ENCODE peak calls at places on chromosomes 7 and 10, in ten cellular contexts. One of them, this sample, is unnamed.

GRCh38 chr10:31353574-31353973 is 34.6 kb downstream of the ZEB1 start:
- DNase-seq in left ventricle myocardium inferior: no peak
- DNase-seq in bronchial epithelial cell: peak
- DNase-seq in cardiac fibroblast: peak
- DNase-seq in AG04450: no peak
- DNase-seq in AG04449: no peak
- DNase-seq in nephron progenitor cell: no peak
- DNase-seq in progenitor cell of endocrine pancreas: no peak
- DNase-seq in heart left ventricle: no peak
- DNase-seq in SK-N-SH: no peak
- DNase-seq in this sample: no peak

GRCh38 chr10:121952226-121952625 is 22.8 kb downstream of the NSMCE4A start:
- DNase-seq in left ventricle myocardium inferior: no peak
- DNase-seq in bronchial epithelial cell: no peak
- DNase-seq in cardiac fibroblast: no peak
- DNase-seq in AG04450: no peak
- DNase-seq in AG04449: no peak
- DNase-seq in nephron progenitor cell: no peak
- DNase-seq in progenitor cell of endocrine pancreas: no peak
- DNase-seq in heart left ventricle: no peak
- DNase-seq in SK-N-SH: no peak
- DNase-seq in this sample: no peak

GRCh38 chr10:92696606-92697383 is 7.0 kb downstream of the HHEX start:
- DNase-seq in left ventricle myocardium inferior: no peak
- DNase-seq in bronchial epithelial cell: no peak
- DNase-seq in cardiac fibroblast: no peak
- DNase-seq in AG04450: no peak
- DNase-seq in AG04449: no peak
- DNase-seq in nephron progenitor cell: no peak
- DNase-seq in progenitor cell of endocrine pancreas: no peak
- DNase-seq in heart left ventricle: no peak
- DNase-seq in SK-N-SH: peak
- DNase-seq in this sample: peak

GRCh38 chr10:124672181-124672638 is 72.0 kb downstream of the FAM53B start:
- DNase-seq in left ventricle myocardium inferior: no peak
- DNase-seq in bronchial epithelial cell: no peak
- DNase-seq in cardiac fibroblast: no peak
- DNase-seq in AG04450: no peak
- DNase-seq in AG04449: no peak
- DNase-seq in nephron progenitor cell: no peak
- DNase-seq in progenitor cell of endocrine pancreas: no peak
- DNase-seq in heart left ventricle: no peak
- DNase-seq in SK-N-SH: no peak
- DNase-seq in this sample: no peak

GRCh38 chr10:5528989-5529701 is 4.4 kb downstream of the CALML3 start:
- DNase-seq in left ventricle myocardium inferior: no peak
- DNase-seq in bronchial epithelial cell: no peak
- DNase-seq in cardiac fibroblast: no peak
- DNase-seq in AG04450: no peak
- DNase-seq in AG04449: no peak
- DNase-seq in nephron progenitor cell: no peak
- DNase-seq in progenitor cell of endocrine pancreas: no peak
- DNase-seq in heart left ventricle: no peak
- DNase-seq in SK-N-SH: no peak
- DNase-seq in this sample: no peak

GRCh38 chr7:115838829-115839228 is 191.7 kb downstream of the TFEC start:
- DNase-seq in left ventricle myocardium inferior: no peak
- DNase-seq in bronchial epithelial cell: peak
- DNase-seq in cardiac fibroblast: no peak
- DNase-seq in AG04450: no peak
- DNase-seq in AG04449: no peak
- DNase-seq in nephron progenitor cell: no peak
- DNase-seq in progenitor cell of endocrine pancreas: no peak
- DNase-seq in heart left ventricle: no peak
- DNase-seq in SK-N-SH: no peak
- DNase-seq in this sample: no peak

GRCh38 chr10:33566001-33566400 is 231.5 kb upstream of the NRP1 start:
- DNase-seq in left ventricle myocardium inferior: no peak
- DNase-seq in bronchial epithelial cell: no peak
- DNase-seq in cardiac fibroblast: no peak
- DNase-seq in AG04450: no peak
- DNase-seq in AG04449: no peak
- DNase-seq in nephron progenitor cell: no peak
- DNase-seq in progenitor cell of endocrine pancreas: no peak
- DNase-seq in heart left ventricle: no peak
- DNase-seq in SK-N-SH: peak
- DNase-seq in this sample: no peak

GRCh38 chr10:80945267-80945880 is 407.7 kb downstream of the SH2D4B start:
- DNase-seq in left ventricle myocardium inferior: no peak
- DNase-seq in bronchial epithelial cell: peak
- DNase-seq in cardiac fibroblast: no peak
- DNase-seq in AG04450: no peak
- DNase-seq in AG04449: no peak
- DNase-seq in nephron progenitor cell: no peak
- DNase-seq in progenitor cell of endocrine pancreas: no peak
- DNase-seq in heart left ventricle: no peak
- DNase-seq in SK-N-SH: peak
- DNase-seq in this sample: peak

GRCh38 chr7:22943997-22944396 is 69.9 kb downstream of the HYCC1 start:
- DNase-seq in left ventricle myocardium inferior: no peak
- DNase-seq in bronchial epithelial cell: peak
- DNase-seq in cardiac fibroblast: peak
- DNase-seq in AG04450: peak
- DNase-seq in AG04449: no peak
- DNase-seq in nephron progenitor cell: no peak
- DNase-seq in progenitor cell of endocrine pancreas: no peak
- DNase-seq in heart left ventricle: no peak
- DNase-seq in SK-N-SH: no peak
- DNase-seq in this sample: no peak

GRCh38 chr7:33722383-33723096 is 182.8 kb upstream of the BMPER start:
- DNase-seq in left ventricle myocardium inferior: no peak
- DNase-seq in bronchial epithelial cell: peak
- DNase-seq in cardiac fibroblast: peak
- DNase-seq in AG04450: no peak
- DNase-seq in AG04449: no peak
- DNase-seq in nephron progenitor cell: peak
- DNase-seq in progenitor cell of endocrine pancreas: peak
- DNase-seq in heart left ventricle: no peak
- DNase-seq in SK-N-SH: peak
- DNase-seq in this sample: no peak

GRCh38 chr7:8277394-8277982 is 15.5 kb upstream of the ICA1 start:
- DNase-seq in left ventricle myocardium inferior: no peak
- DNase-seq in bronchial epithelial cell: peak
- DNase-seq in cardiac fibroblast: no peak
- DNase-seq in AG04450: no peak
- DNase-seq in AG04449: no peak
- DNase-seq in nephron progenitor cell: no peak
- DNase-seq in progenitor cell of endocrine pancreas: no peak
- DNase-seq in heart left ventricle: no peak
- DNase-seq in SK-N-SH: no peak
- DNase-seq in this sample: no peak

GRCh38 chr7:27587429-27587828 is 75.3 kb downstream of the HIBADH start:
- DNase-seq in left ventricle myocardium inferior: no peak
- DNase-seq in bronchial epithelial cell: no peak
- DNase-seq in cardiac fibroblast: no peak
- DNase-seq in AG04450: no peak
- DNase-seq in AG04449: no peak
- DNase-seq in nephron progenitor cell: no peak
- DNase-seq in progenitor cell of endocrine pancreas: no peak
- DNase-seq in heart left ventricle: no peak
- DNase-seq in SK-N-SH: no peak
- DNase-seq in this sample: no peak

GRCh38 chr7:45987521-45988290 is 66.6 kb upstream of the IGFBP3 start:
- DNase-seq in left ventricle myocardium inferior: no peak
- DNase-seq in bronchial epithelial cell: no peak
- DNase-seq in cardiac fibroblast: no peak
- DNase-seq in AG04450: no peak
- DNase-seq in AG04449: no peak
- DNase-seq in nephron progenitor cell: no peak
- DNase-seq in progenitor cell of endocrine pancreas: no peak
- DNase-seq in heart left ventricle: no peak
- DNase-seq in SK-N-SH: no peak
- DNase-seq in this sample: no peak

GRCh38 chr10:114638874-114639625 is 19.0 kb downstream of the ABLIM1 start:
- DNase-seq in left ventricle myocardium inferior: no peak
- DNase-seq in bronchial epithelial cell: no peak
- DNase-seq in cardiac fibroblast: peak
- DNase-seq in AG04450: peak
- DNase-seq in AG04449: peak
- DNase-seq in nephron progenitor cell: no peak
- DNase-seq in progenitor cell of endocrine pancreas: no peak
- DNase-seq in heart left ventricle: no peak
- DNase-seq in SK-N-SH: no peak
- DNase-seq in this sample: no peak

GRCh38 chr10:25689346-25690095 is 244.5 kb upstream of the MYO3A start:
- DNase-seq in left ventricle myocardium inferior: no peak
- DNase-seq in bronchial epithelial cell: no peak
- DNase-seq in cardiac fibroblast: no peak
- DNase-seq in AG04450: no peak
- DNase-seq in AG04449: no peak
- DNase-seq in nephron progenitor cell: no peak
- DNase-seq in progenitor cell of endocrine pancreas: no peak
- DNase-seq in heart left ventricle: no peak
- DNase-seq in SK-N-SH: no peak
- DNase-seq in this sample: no peak

GRCh38 chr7:90749774-90750173 is 153.7 kb downstream of the CDK14 start:
- DNase-seq in left ventricle myocardium inferior: no peak
- DNase-seq in bronchial epithelial cell: peak
- DNase-seq in cardiac fibroblast: peak
- DNase-seq in AG04450: no peak
- DNase-seq in AG04449: no peak
- DNase-seq in nephron progenitor cell: no peak
- DNase-seq in progenitor cell of endocrine pancreas: no peak
- DNase-seq in heart left ventricle: no peak
- DNase-seq in SK-N-SH: peak
- DNase-seq in this sample: no peak
- TF ChIP-seq CTCF in left ventricle myocardium inferior: no peak
- TF ChIP-seq CTCF in bronchial epithelial cell: no peak
- TF ChIP-seq CTCF in cardiac fibroblast: peak
- TF ChIP-seq CTCF in AG04450: peak
- TF ChIP-seq CTCF in AG04449: no peak
- TF ChIP-seq CTCF in nephron progenitor cell: no peak
- TF ChIP-seq CTCF in progenitor cell of endocrine pancreas: peak
- TF ChIP-seq CTCF in heart left ventricle: no peak
- TF ChIP-seq CTCF in SK-N-SH: peak
- TF ChIP-seq CTCF in this sample: no peak

GRCh38 chr7:50615519-50615845 is 50.3 kb upstream of the DDC start:
- DNase-seq in left ventricle myocardium inferior: no peak
- DNase-seq in bronchial epithelial cell: no peak
- DNase-seq in cardiac fibroblast: no peak
- DNase-seq in AG04450: no peak
- DNase-seq in AG04449: no peak
- DNase-seq in nephron progenitor cell: no peak
- DNase-seq in progenitor cell of endocrine pancreas: no peak
- DNase-seq in heart left ventricle: no peak
- DNase-seq in SK-N-SH: no peak
- DNase-seq in this sample: no peak

GRCh38 chr7:50618281-50618680 is 53.1 kb upstream of the DDC start:
- DNase-seq in left ventricle myocardium inferior: no peak
- DNase-seq in bronchial epithelial cell: no peak
- DNase-seq in cardiac fibroblast: no peak
- DNase-seq in AG04450: no peak
- DNase-seq in AG04449: no peak
- DNase-seq in nephron progenitor cell: no peak
- DNase-seq in progenitor cell of endocrine pancreas: no peak
- DNase-seq in heart left ventricle: no peak
- DNase-seq in SK-N-SH: no peak
- DNase-seq in this sample: no peak

GRCh38 chr7:50613473-50613872 is 48.3 kb upstream of the DDC start:
- DNase-seq in left ventricle myocardium inferior: no peak
- DNase-seq in bronchial epithelial cell: no peak
- DNase-seq in cardiac fibroblast: no peak
- DNase-seq in AG04450: no peak
- DNase-seq in AG04449: no peak
- DNase-seq in nephron progenitor cell: no peak
- DNase-seq in progenitor cell of endocrine pancreas: no peak
- DNase-seq in heart left ventricle: no peak
- DNase-seq in SK-N-SH: no peak
- DNase-seq in this sample: no peak

GRCh38 chr7:50612704-50613103 is 47.5 kb upstream of the DDC start:
- DNase-seq in left ventricle myocardium inferior: no peak
- DNase-seq in bronchial epithelial cell: no peak
- DNase-seq in cardiac fibroblast: no peak
- DNase-seq in AG04450: no peak
- DNase-seq in AG04449: no peak
- DNase-seq in nephron progenitor cell: no peak
- DNase-seq in progenitor cell of endocrine pancreas: no peak
- DNase-seq in heart left ventricle: no peak
- DNase-seq in SK-N-SH: no peak
- DNase-seq in this sample: no peak

GRCh38 chr7:50614721-50615518 is 49.7 kb upstream of the DDC start:
- DNase-seq in left ventricle myocardium inferior: no peak
- DNase-seq in bronchial epithelial cell: peak
- DNase-seq in cardiac fibroblast: peak
- DNase-seq in AG04450: no peak
- DNase-seq in AG04449: no peak
- DNase-seq in nephron progenitor cell: no peak
- DNase-seq in progenitor cell of endocrine pancreas: no peak
- DNase-seq in heart left ventricle: no peak
- DNase-seq in SK-N-SH: no peak
- DNase-seq in this sample: no peak
- TF ChIP-seq CTCF in left ventricle myocardium inferior: peak
- TF ChIP-seq CTCF in bronchial epithelial cell: no peak
- TF ChIP-seq CTCF in cardiac fibroblast: no peak
- TF ChIP-seq CTCF in AG04450: peak
- TF ChIP-seq CTCF in AG04449: no peak
- TF ChIP-seq CTCF in nephron progenitor cell: no peak
- TF ChIP-seq CTCF in progenitor cell of endocrine pancreas: peak
- TF ChIP-seq CTCF in heart left ventricle: peak
- TF ChIP-seq CTCF in SK-N-SH: peak
- TF ChIP-seq CTCF in this sample: peak

GRCh38 chr7:134986363-134987231 is at the start of gene AGBL3:
- DNase-seq in left ventricle myocardium inferior: peak
- DNase-seq in bronchial epithelial cell: peak
- DNase-seq in cardiac fibroblast: peak
- DNase-seq in AG04450: peak
- DNase-seq in AG04449: peak
- DNase-seq in nephron progenitor cell: peak
- DNase-seq in progenitor cell of endocrine pancreas: peak
- DNase-seq in heart left ventricle: peak
- DNase-seq in SK-N-SH: peak
- DNase-seq in this sample: peak
- TF ChIP-seq CTCF in left ventricle myocardium inferior: peak
- TF ChIP-seq CTCF in bronchial epithelial cell: peak
- TF ChIP-seq CTCF in cardiac fibroblast: peak
- TF ChIP-seq CTCF in AG04450: peak
- TF ChIP-seq CTCF in AG04449: peak
- TF ChIP-seq CTCF in nephron progenitor cell: peak
- TF ChIP-seq CTCF in progenitor cell of endocrine pancreas: peak
- TF ChIP-seq CTCF in heart left ventricle: peak
- TF ChIP-seq CTCF in SK-N-SH: peak
- TF ChIP-seq CTCF in this sample: peak

DNA sequence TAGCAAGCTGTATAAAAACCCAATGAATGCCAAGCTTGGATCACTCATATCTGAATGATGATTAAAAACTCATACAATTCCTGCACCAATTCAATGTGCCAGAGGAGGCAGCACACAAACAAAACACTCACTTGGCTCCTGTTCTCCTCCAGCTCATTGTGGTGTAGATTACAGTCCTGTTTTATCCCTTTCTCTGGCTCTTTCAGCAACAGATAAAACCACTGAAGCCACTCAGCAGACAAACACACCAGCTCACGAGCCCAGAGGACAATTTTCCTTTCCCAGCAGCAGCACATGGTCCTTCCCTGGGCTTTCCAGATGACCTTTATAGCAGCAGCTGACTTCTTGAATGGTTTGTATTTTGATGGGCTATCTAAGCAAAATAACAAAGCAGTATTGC is 107.3 kb upstream of the STARD3NL start:
- DNase-seq in left ventricle myocardium inferior: no peak
- DNase-seq in bronchial epithelial cell: peak
- DNase-seq in cardiac fibroblast: peak
- DNase-seq in AG04450: no peak
- DNase-seq in AG04449: no peak
- DNase-seq in nephron progenitor cell: no peak
- DNase-seq in progenitor cell of endocrine pancreas: no peak
- DNase-seq in heart left ventricle: no peak
- DNase-seq in SK-N-SH: peak
- DNase-seq in this sample: peak
- TF ChIP-seq CTCF in left ventricle myocardium inferior: peak
- TF ChIP-seq CTCF in bronchial epithelial cell: peak
- TF ChIP-seq CTCF in cardiac fibroblast: peak
- TF ChIP-seq CTCF in AG04450: peak
- TF ChIP-seq CTCF in AG04449: peak
- TF ChIP-seq CTCF in nephron progenitor cell: peak
- TF ChIP-seq CTCF in progenitor cell of endocrine pancreas: peak
- TF ChIP-seq CTCF in heart left ventricle: peak
- TF ChIP-seq CTCF in SK-N-SH: peak
- TF ChIP-seq CTCF in this sample: peak

This sample was measured in adrenal gland.